ENCODE peak calls at places on chromosomes 11 and 22, in seven cellular contexts. C is A549; B is CD8-positive, alpha-beta memory T cell; K is brain microvascular endothelial cell; M is caudate nucleus; A is heart right ventricle; U is neuronal stem cell. D is an unnamed sample.

GRCh38 chr11:92198276-92198675 is 26.3 kb upstream of the FAT3 start:
- DNase-seq in C (no peak), K (no peak), A (no peak), B (no peak), M (no peak), U (no peak), D (no peak)

GRCh38 chr11:11966354-11966741 is 42.1 kb downstream of the DKK3 start:
- DNase-seq in K (no peak), M (no peak), U (no peak), C (no peak), A (no peak), B (no peak), D (no peak)

GRCh38 chr22:32378703-32379272 is 21.1 kb downstream of the RFPL3 start:
- DNase-seq in C (peak; percentile 56), U (peak; percentile 53), K (peak; percentile 29), A (no peak), M (peak; percentile 17), B (no peak), D (no peak)

GRCh38 chr22:42630901-42631602 is 9.3 kb downstream of the ATP5MGL start:
- DNase-seq in A (no peak), K (no peak), U (no peak), B (no peak), M (no peak), C (no peak), D (no peak)

GRCh38 chr11:11536650-11537049 is 85.2 kb downstream of the GALNT18 start:
- DNase-seq in M (no peak), B (no peak), K (no peak), C (no peak), U (no peak), A (no peak), D (no peak)

GRCh38 chr22:20625270-20625669 is 117.9 kb downstream of the MED15 start:
- DNase-seq in U (no peak), C (no peak), K (no peak), A (no peak), B (no peak), M (no peak), D (no peak)

GRCh38 chr11:59292611-59293010 is 66.1 kb upstream of the OR5AN1 start:
- DNase-seq in M (no peak), U (no peak), K (no peak), B (no peak), C (no peak), A (no peak), D (peak; percentile 31)

GRCh38 chr22:48310740-48311139 is 1516.9 kb downstream of the BRD1 start:
- DNase-seq in A (no peak), M (no peak), C (no peak), K (no peak), U (no peak), B (no peak), D (no peak)

GRCh38 chr11:134063096-134063495 is 5.8 kb upstream of the JAM3 start:
- DNase-seq in A (no peak), B (no peak), U (no peak), C (no peak), M (no peak), K (no peak), D (no peak)

GRCh38 chr11:110295487-110296225 is 758 bp downstream of the RDX start:
- DNase-seq in U (peak; percentile 55), C (peak; percentile 65), K (peak; percentile 28), M (no peak), B (peak; percentile 30), A (peak; percentile 38), D (no peak)

GRCh38 chr11:102007567-102008437 is 39.4 kb upstream of the CFAP300 start:
- DNase-seq in K (no peak), A (no peak), U (peak; percentile 26), C (peak; percentile 95), B (no peak), M (no peak), D (peak; percentile 70)

GRCh38 chr22:20885557-20886323 is 26.9 kb downstream of the SNAP29 start:
- DNase-seq in B (no peak), K (peak; percentile 73), C (peak; percentile 85), A (peak; percentile 81), M (peak; percentile 33), U (peak; percentile 54), D (no peak)

GRCh38 chr11:92130432-92130831 is 94.2 kb upstream of the FAT3 start:
- DNase-seq in K (peak; percentile 24), M (no peak), U (no peak), B (no peak), A (no peak), C (peak; percentile 23), D (no peak)

GRCh38 chr11:63966444-63966843 is 8.0 kb upstream of the COX8A start:
- DNase-seq in B (no peak), A (no peak), M (no peak), C (no peak), K (no peak), U (no peak), D (no peak)

GRCh38 chr11:65428578-65429068 is 6.0 kb downstream of the NEAT1 start:
- DNase-seq in B (no peak), K (no peak), A (peak; percentile 12), C (no peak), U (no peak), M (no peak), D (no peak)

GRCh38 chr22:23511627-23512347 is 68.3 kb downstream of the IGLL1 start:
- DNase-seq in K (no peak), C (no peak), U (no peak), B (no peak), A (no peak), M (no peak), D (no peak)

GRCh38 chr22:25006354-25006753 is 53.8 kb downstream of the KIAA1671 start:
- DNase-seq in U (no peak), K (no peak), A (no peak), M (no peak), B (no peak), C (no peak), D (no peak)
- H3K27ac ChIP-seq in U (no peak overlapping the region), K (no peak overlapping the region), A (no peak overlapping the region), M (no peak overlapping the region), B (no peak overlapping the region), C (no peak overlapping the region), D (no peak overlapping the region)

DNA sequence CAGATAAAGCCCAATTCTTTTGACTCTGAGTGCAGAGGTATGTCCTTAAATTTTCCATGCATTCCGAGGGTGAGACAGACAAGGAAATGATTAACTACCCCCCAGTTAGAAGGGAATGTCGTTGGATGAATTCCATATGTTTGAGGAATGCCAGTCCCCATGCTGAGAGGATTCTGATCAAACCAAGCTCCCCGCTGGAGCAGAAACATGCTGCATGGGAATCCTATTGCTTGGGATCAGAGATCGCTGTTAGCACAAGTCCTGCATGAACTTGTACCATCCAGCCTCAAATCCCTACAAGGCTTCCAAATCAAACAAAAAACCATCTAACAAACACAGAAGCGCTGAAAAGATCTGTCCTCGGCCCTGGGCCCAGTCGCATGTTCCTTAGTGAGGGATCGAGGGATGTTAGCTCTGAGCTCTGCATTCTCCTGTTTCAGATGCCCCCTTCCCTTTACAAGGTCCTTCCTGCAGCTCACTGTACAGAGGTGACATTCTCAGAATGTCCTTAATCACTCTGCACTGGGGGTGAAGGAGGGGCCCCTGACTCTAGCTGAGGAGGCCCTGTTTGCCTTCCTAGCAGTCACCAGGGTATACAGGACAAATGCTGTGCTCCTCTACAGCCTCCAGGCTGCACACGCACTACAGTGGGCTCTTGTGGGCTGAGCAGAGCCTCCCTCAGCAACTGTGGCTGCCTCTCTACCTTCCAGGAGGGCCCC is 353.4 kb downstream of the TENM4 start:
- DNase-seq in K (peak; percentile 43), A (no peak), B (no peak), M (no peak), U (peak; percentile 40), C (peak; percentile 86), D (no peak)
- H3K27ac ChIP-seq in K (peak overlapping the region; percentile 6), A (no peak overlapping the region), B (no peak overlapping the region), M (no peak overlapping the region), U (no peak overlapping the region), C (peak overlapping the region; percentile 93), D (no peak overlapping the region)

GRCh38 chr22:30717331-30717921 is 22.8 kb downstream of the OSBP2 start:
- DNase-seq in C (peak; percentile 6), U (no peak), A (no peak), K (peak; percentile 64), M (no peak), B (no peak), D (no peak)

GRCh38 chr22:30718491-30718890 is 23.8 kb downstream of the OSBP2 start:
- DNase-seq in U (no peak), M (no peak), A (no peak), K (no peak), C (no peak), B (no peak), D (no peak)

GRCh38 chr22:30717952-30718351 is 23.3 kb downstream of the OSBP2 start:
- DNase-seq in B (no peak), A (no peak), U (no peak), M (no peak), C (no peak), K (no peak), D (no peak)

GRCh38 chr22:30718938-30719337 is 24.3 kb downstream of the OSBP2 start:
- DNase-seq in A (no peak), U (no peak), B (no peak), M (no peak), K (no peak), C (no peak), D (no peak)

DNA sequence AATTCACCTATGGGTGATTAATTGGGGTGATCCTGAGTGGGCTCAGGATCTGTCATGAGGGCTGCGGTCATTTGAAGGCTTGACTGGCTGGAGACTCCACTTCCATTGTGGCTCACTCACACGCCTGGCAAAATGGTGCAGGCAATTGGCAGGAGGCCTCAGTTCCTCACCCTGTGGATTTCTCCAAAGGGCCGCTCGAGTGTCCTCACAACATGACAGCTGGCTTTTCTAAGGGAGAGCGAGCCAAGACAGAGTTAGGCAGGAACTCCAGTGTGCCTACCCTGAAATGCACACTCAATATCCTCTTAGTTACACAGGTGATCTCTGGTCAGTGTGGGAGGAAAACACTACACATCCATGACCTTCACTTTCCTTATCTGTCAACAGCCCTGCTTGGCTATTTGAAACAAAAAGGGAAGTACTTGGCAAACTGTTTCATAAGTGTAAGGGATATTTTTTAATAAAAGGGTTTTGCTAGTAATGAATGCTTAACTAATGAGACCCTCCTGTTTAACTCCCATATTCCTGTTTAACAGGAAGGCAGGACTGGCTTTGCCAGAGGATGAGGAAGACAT is 25.7 kb downstream of the OSBP2 start:
- DNase-seq in A (no peak), K (no peak), U (no peak), B (no peak), M (no peak), C (no peak), D (no peak)
- H3K27ac ChIP-seq in A (no peak overlapping the region), K (no peak overlapping the region), U (no peak overlapping the region), B (no peak overlapping the region), M (no peak overlapping the region), C (no peak overlapping the region), D (no peak overlapping the region)

GRCh38 chr11:86156397-86156977 is 87.6 kb upstream of the PICALM start:
- DNase-seq in K (no peak), M (no peak), C (no peak), B (no peak), U (no peak), A (no peak), D (no peak)

GRCh38 chr11:86155210-86155844 is 86.4 kb upstream of the PICALM start:
- DNase-seq in M (no peak), K (no peak), C (no peak), U (no peak), B (no peak), A (no peak), D (no peak)

GRCh38 chr11:86158716-86159669 is 85.6 kb upstream of the EED start:
- DNase-seq in C (no peak), B (no peak), U (no peak), K (no peak), M (no peak), A (no peak), D (no peak)

GRCh38 chr11:86160546-86161149 is 83.9 kb upstream of the EED start:
- DNase-seq in A (no peak), B (no peak), M (no peak), U (no peak), C (peak; percentile 69), K (peak; percentile 20), D (peak; percentile 90)

GRCh38 chr11:86157797-86158378 is 86.7 kb upstream of the EED start:
- DNase-seq in A (no peak), C (no peak), M (no peak), U (no peak), K (no peak), B (no peak), D (no peak)
- H3K27ac ChIP-seq in A (no peak overlapping the region), C (no peak overlapping the region), M (no peak overlapping the region), U (no peak overlapping the region), K (no peak overlapping the region), B (no peak overlapping the region), D (no peak overlapping the region)

D was measured in epithelial cell of prostate.